ENCODE peak calls at places on chromosomes 4 and X, in four cellular contexts. One of them, this sample, is unnamed.

GRCh38 chrX:3743821-3744439 is 30.5 kb upstream of the PRKX start:
- DNase-seq in activated CD4-positive, CD25-positive, alpha-beta regulatory T cell: peak; percentile 7
- DNase-seq in NCI-H1694 treated with DMSO at 0.1 percent for 48 hours: no peak
- DNase-seq in iPS-NIHi11: no peak
- DNase-seq in this sample: no peak

GRCh38 chrX:19372170-19373033 is 28.7 kb downstream of the PDHA1 start:
- DNase-seq in activated CD4-positive, CD25-positive, alpha-beta regulatory T cell: peak; percentile 28
- DNase-seq in NCI-H1694 treated with DMSO at 0.1 percent for 48 hours: peak; percentile 6
- DNase-seq in iPS-NIHi11: peak; percentile 69
- DNase-seq in this sample: peak; percentile 69

GRCh38 chr4:9691221-9692065 is 90.0 kb upstream of the DRD5 start:
- DNase-seq in activated CD4-positive, CD25-positive, alpha-beta regulatory T cell: peak; percentile 76
- DNase-seq in NCI-H1694 treated with DMSO at 0.1 percent for 48 hours: peak; percentile 66
- DNase-seq in iPS-NIHi11: peak; percentile 95
- DNase-seq in this sample: peak; percentile 82

GRCh38 chr4:144699565-144699964 is 53.6 kb downstream of the HHIP start:
- DNase-seq in activated CD4-positive, CD25-positive, alpha-beta regulatory T cell: no peak
- DNase-seq in NCI-H1694 treated with DMSO at 0.1 percent for 48 hours: no peak
- DNase-seq in iPS-NIHi11: no peak
- DNase-seq in this sample: no peak

GRCh38 chr4:150723727-150724411 is 141.9 kb downstream of the MAB21L2 start:
- DNase-seq in activated CD4-positive, CD25-positive, alpha-beta regulatory T cell: no peak
- DNase-seq in NCI-H1694 treated with DMSO at 0.1 percent for 48 hours: no peak
- DNase-seq in iPS-NIHi11: no peak
- DNase-seq in this sample: no peak

GRCh38 chrX:20595928-20596550 is 329.3 kb upstream of the RPS6KA3 start:
- DNase-seq in activated CD4-positive, CD25-positive, alpha-beta regulatory T cell: no peak
- DNase-seq in NCI-H1694 treated with DMSO at 0.1 percent for 48 hours: no peak
- DNase-seq in iPS-NIHi11: no peak
- DNase-seq in this sample: no peak

GRCh38 chrX:19725545-19726102 is 161.8 kb downstream of the SH3KBP1 start:
- DNase-seq in activated CD4-positive, CD25-positive, alpha-beta regulatory T cell: no peak
- DNase-seq in NCI-H1694 treated with DMSO at 0.1 percent for 48 hours: no peak
- DNase-seq in iPS-NIHi11: no peak
- DNase-seq in this sample: no peak

GRCh38 chr4:53576676-53577372 is 14.5 kb downstream of the LNX1 start:
- DNase-seq in activated CD4-positive, CD25-positive, alpha-beta regulatory T cell: no peak
- DNase-seq in NCI-H1694 treated with DMSO at 0.1 percent for 48 hours: no peak
- DNase-seq in iPS-NIHi11: no peak
- DNase-seq in this sample: no peak

GRCh38 chr4:1377606-1378261 is 28.5 kb downstream of the NKX1-1 start:
- DNase-seq in activated CD4-positive, CD25-positive, alpha-beta regulatory T cell: no peak
- DNase-seq in NCI-H1694 treated with DMSO at 0.1 percent for 48 hours: no peak
- DNase-seq in iPS-NIHi11: no peak
- DNase-seq in this sample: no peak

GRCh38 chr4:6410664-6411063 is 61.8 kb downstream of the PPP2R2C start:
- DNase-seq in activated CD4-positive, CD25-positive, alpha-beta regulatory T cell: no peak
- DNase-seq in NCI-H1694 treated with DMSO at 0.1 percent for 48 hours: no peak
- DNase-seq in iPS-NIHi11: no peak
- DNase-seq in this sample: no peak

GRCh38 chr4:7304436-7304835 is 112.1 kb downstream of the SORCS2 start:
- DNase-seq in activated CD4-positive, CD25-positive, alpha-beta regulatory T cell: no peak
- DNase-seq in NCI-H1694 treated with DMSO at 0.1 percent for 48 hours: no peak
- DNase-seq in iPS-NIHi11: no peak
- DNase-seq in this sample: no peak

This sample was measured in NCI-H2171 treated with DMSO at 0.1 percent for 48 hours.